ENCODE peak calls at places on chromosomes 5 and 9, in five cellular contexts. One of them, this sample, is unnamed.

GRCh38 chr9:98962181-98962560 is 18.5 kb downstream of the COL15A1 start:
- DNase-seq in tibial nerve: no peak
- DNase-seq in body of pancreas: peak; percentile 28
- DNase-seq in nephron progenitor cell: no peak
- DNase-seq in coronary artery: no peak
- DNase-seq in this sample: no peak

GRCh38 chr5:173782671-173783101 is 105.5 kb upstream of the CPEB4 start:
- DNase-seq in body of pancreas: no peak
- DNase-seq in tibial nerve: no peak
- DNase-seq in coronary artery: no peak
- DNase-seq in nephron progenitor cell: no peak
- DNase-seq in this sample: no peak

GRCh38 chr5:52956915-52957747 is 32.0 kb upstream of the ITGA2 start:
- DNase-seq in tibial nerve: no peak
- DNase-seq in body of pancreas: no peak
- DNase-seq in coronary artery: no peak
- DNase-seq in nephron progenitor cell: no peak
- DNase-seq in this sample: no peak

GRCh38 chr5:140664018-140664352 is 719 bp upstream of the WDR55 start:
- DNase-seq in tibial nerve: no peak
- DNase-seq in nephron progenitor cell: no peak
- DNase-seq in coronary artery: no peak
- DNase-seq in body of pancreas: no peak
- DNase-seq in this sample: no peak

GRCh38 chr5:160629007-160629402 is 207.3 kb downstream of the PTTG1 start:
- DNase-seq in coronary artery: no peak
- DNase-seq in tibial nerve: no peak
- DNase-seq in body of pancreas: no peak
- DNase-seq in nephron progenitor cell: no peak
- DNase-seq in this sample: no peak

GRCh38 chr5:160348080-160348479 is 22.3 kb downstream of the C1QTNF2 start:
- DNase-seq in body of pancreas: no peak
- DNase-seq in coronary artery: no peak
- DNase-seq in nephron progenitor cell: no peak
- DNase-seq in tibial nerve: no peak
- DNase-seq in this sample: no peak

GRCh38 chr5:53386341-53386740 is 94.1 kb upstream of the FST start:
- DNase-seq in tibial nerve: no peak
- DNase-seq in body of pancreas: no peak
- DNase-seq in nephron progenitor cell: no peak
- DNase-seq in coronary artery: no peak
- DNase-seq in this sample: no peak

GRCh38 chr5:98638701-98639100 is 134.8 kb upstream of the RGMB start:
- DNase-seq in body of pancreas: peak; percentile 6
- DNase-seq in nephron progenitor cell: no peak
- DNase-seq in tibial nerve: no peak
- DNase-seq in coronary artery: no peak
- DNase-seq in this sample: no peak

GRCh38 chr9:99720455-99721050 is 101.1 kb upstream of the NR4A3 start:
- DNase-seq in body of pancreas: peak; percentile 2
- DNase-seq in coronary artery: no peak
- DNase-seq in nephron progenitor cell: no peak
- DNase-seq in tibial nerve: no peak
- DNase-seq in this sample: no peak

GRCh38 chr9:35920004-35920658 is 10.8 kb downstream of the SPAAR start:
- DNase-seq in nephron progenitor cell: no peak
- DNase-seq in body of pancreas: no peak
- DNase-seq in coronary artery: no peak
- DNase-seq in tibial nerve: no peak
- DNase-seq in this sample: no peak

GRCh38 chr9:127898433-127899199 is 787 bp downstream of the ST6GALNAC6 start:
- DNase-seq in coronary artery: peak; percentile 83
- DNase-seq in body of pancreas: peak; percentile 71
- DNase-seq in tibial nerve: no peak
- DNase-seq in nephron progenitor cell: peak; percentile 53
- DNase-seq in this sample: no peak

GRCh38 chr5:140038373-140038957 is 4.6 kb downstream of the NRG2 start:
- DNase-seq in nephron progenitor cell: no peak
- DNase-seq in body of pancreas: no peak
- DNase-seq in coronary artery: no peak
- DNase-seq in tibial nerve: no peak
- DNase-seq in this sample: no peak

GRCh38 chr9:97859346-97859745 is 6.3 kb downstream of the FOXE1 start:
- DNase-seq in tibial nerve: no peak
- DNase-seq in body of pancreas: no peak
- DNase-seq in nephron progenitor cell: no peak
- DNase-seq in coronary artery: no peak
- DNase-seq in this sample: no peak

GRCh38 chr5:123421773-123422172 is 1.4 kb downstream of the CEP120 start:
- DNase-seq in tibial nerve: no peak
- DNase-seq in coronary artery: no peak
- DNase-seq in body of pancreas: no peak
- DNase-seq in nephron progenitor cell: no peak
- DNase-seq in this sample: no peak

GRCh38 chr5:80141147-80141671 is 106.1 kb downstream of the THBS4 start:
- DNase-seq in coronary artery: peak; percentile 88
- DNase-seq in body of pancreas: peak; percentile 87
- DNase-seq in nephron progenitor cell: peak; percentile 46
- DNase-seq in tibial nerve: peak; percentile 76
- DNase-seq in this sample: no peak

GRCh38 chr9:129703667-129704355 is 38.4 kb downstream of the PRRX2 start:
- DNase-seq in coronary artery: peak; percentile 89
- DNase-seq in tibial nerve: peak; percentile 60
- DNase-seq in body of pancreas: peak; percentile 20
- DNase-seq in nephron progenitor cell: no peak
- DNase-seq in this sample: no peak

GRCh38 chr9:133420392-133420827 is 1.8 kb upstream of the ADAMTS13 start:
- DNase-seq in tibial nerve: no peak
- DNase-seq in body of pancreas: no peak
- DNase-seq in coronary artery: no peak
- DNase-seq in nephron progenitor cell: no peak
- DNase-seq in this sample: no peak

GRCh38 chr9:133647148-133647547 is 11.0 kb downstream of the DBH start:
- DNase-seq in body of pancreas: no peak
- DNase-seq in nephron progenitor cell: no peak
- DNase-seq in tibial nerve: no peak
- DNase-seq in coronary artery: no peak
- DNase-seq in this sample: no peak

GRCh38 chr5:58094031-58094430 is 365.9 kb downstream of the PLK2 start:
- DNase-seq in nephron progenitor cell: no peak
- DNase-seq in coronary artery: no peak
- DNase-seq in body of pancreas: no peak
- DNase-seq in tibial nerve: no peak
- DNase-seq in this sample: no peak

GRCh38 chr9:130276121-130276520 is 10.6 kb downstream of the HMCN2 start:
- DNase-seq in tibial nerve: no peak
- DNase-seq in body of pancreas: no peak
- DNase-seq in nephron progenitor cell: no peak
- DNase-seq in coronary artery: no peak
- DNase-seq in this sample: no peak

GRCh38 chr9:4356306-4356705 is 56.4 kb upstream of the GLIS3 start:
- DNase-seq in body of pancreas: no peak
- DNase-seq in tibial nerve: no peak
- DNase-seq in nephron progenitor cell: no peak
- DNase-seq in coronary artery: no peak
- DNase-seq in this sample: no peak

GRCh38 chr9:120646943-120647342 is 67.0 kb upstream of the CDK5RAP2 start:
- DNase-seq in body of pancreas: no peak
- DNase-seq in nephron progenitor cell: no peak
- DNase-seq in coronary artery: no peak
- DNase-seq in tibial nerve: no peak
- DNase-seq in this sample: no peak

GRCh38 chr9:112864413-112864812 is 26.3 kb downstream of the SLC46A2 start:
- DNase-seq in tibial nerve: no peak
- DNase-seq in coronary artery: no peak
- DNase-seq in nephron progenitor cell: no peak
- DNase-seq in body of pancreas: no peak
- DNase-seq in this sample: no peak

GRCh38 chr5:52786937-52787599 is 648 bp upstream of the ITGA1 start:
- DNase-seq in tibial nerve: no peak
- DNase-seq in body of pancreas: peak; percentile 69
- DNase-seq in coronary artery: no peak
- DNase-seq in nephron progenitor cell: no peak
- DNase-seq in this sample: no peak

GRCh38 chr9:127916665-127917581 is at the start of gene ST6GALNAC4:
- DNase-seq in tibial nerve: peak; percentile 96
- DNase-seq in coronary artery: peak; percentile 98
- DNase-seq in body of pancreas: peak; percentile 95
- DNase-seq in nephron progenitor cell: peak; percentile 98
- DNase-seq in this sample: peak; percentile 92

GRCh38 chr9:34500623-34501267 is 22.0 kb downstream of the ENHO start:
- DNase-seq in body of pancreas: peak; percentile 56
- DNase-seq in tibial nerve: peak; percentile 40
- DNase-seq in coronary artery: no peak
- DNase-seq in nephron progenitor cell: peak; percentile 82
- DNase-seq in this sample: peak; percentile 62

GRCh38 chr9:128251701-128252100 is 24.1 kb downstream of the GOLGA2 start:
- DNase-seq in coronary artery: no peak
- DNase-seq in body of pancreas: no peak
- DNase-seq in nephron progenitor cell: no peak
- DNase-seq in tibial nerve: no peak
- DNase-seq in this sample: no peak

GRCh38 chr5:146340260-146341081 is 1.8 kb downstream of the POU4F3 start:
- DNase-seq in coronary artery: no peak
- DNase-seq in body of pancreas: peak; percentile 62
- DNase-seq in nephron progenitor cell: peak; percentile 92
- DNase-seq in tibial nerve: peak; percentile 32
- DNase-seq in this sample: peak; percentile 44

GRCh38 chr5:169100735-169101075 is 200.2 kb downstream of the SLIT3 start:
- DNase-seq in body of pancreas: no peak
- DNase-seq in tibial nerve: no peak
- DNase-seq in nephron progenitor cell: no peak
- DNase-seq in coronary artery: no peak
- DNase-seq in this sample: no peak

GRCh38 chr5:102974177-102974576 is 145.8 kb downstream of the GIN1 start:
- DNase-seq in tibial nerve: no peak
- DNase-seq in nephron progenitor cell: no peak
- DNase-seq in coronary artery: no peak
- DNase-seq in body of pancreas: no peak
- DNase-seq in this sample: no peak
- TF ChIP-seq CTCF in tibial nerve: no peak
- TF ChIP-seq CTCF in nephron progenitor cell: no peak
- TF ChIP-seq CTCF in coronary artery: no peak
- TF ChIP-seq CTCF in body of pancreas: no peak
- TF ChIP-seq CTCF in this sample: no peak

GRCh38 chr9:18195223-18195622 is 278.7 kb upstream of the ADAMTSL1 start:
- DNase-seq in coronary artery: no peak
- DNase-seq in body of pancreas: no peak
- DNase-seq in nephron progenitor cell: no peak
- DNase-seq in tibial nerve: no peak
- DNase-seq in this sample: no peak

GRCh38 chr9:18189876-18190670 is 283.9 kb upstream of the ADAMTSL1 start:
- DNase-seq in nephron progenitor cell: no peak
- DNase-seq in body of pancreas: peak; percentile 9
- DNase-seq in tibial nerve: no peak
- DNase-seq in coronary artery: no peak
- DNase-seq in this sample: no peak

GRCh38 chr9:18194316-18194715 is 279.6 kb upstream of the ADAMTSL1 start:
- DNase-seq in coronary artery: no peak
- DNase-seq in nephron progenitor cell: no peak
- DNase-seq in tibial nerve: no peak
- DNase-seq in body of pancreas: no peak
- DNase-seq in this sample: no peak

GRCh38 chr9:18185196-18185595 is 288.8 kb upstream of the ADAMTSL1 start:
- DNase-seq in coronary artery: no peak
- DNase-seq in tibial nerve: no peak
- DNase-seq in body of pancreas: no peak
- DNase-seq in nephron progenitor cell: no peak
- DNase-seq in this sample: no peak

GRCh38 chr9:18190671-18191374 is 283.1 kb upstream of the ADAMTSL1 start:
- DNase-seq in body of pancreas: peak; percentile 14
- DNase-seq in tibial nerve: no peak
- DNase-seq in nephron progenitor cell: no peak
- DNase-seq in coronary artery: no peak
- DNase-seq in this sample: no peak
- TF ChIP-seq CTCF in body of pancreas: no peak
- TF ChIP-seq CTCF in tibial nerve: no peak
- TF ChIP-seq CTCF in nephron progenitor cell: no peak
- TF ChIP-seq CTCF in coronary artery: no peak
- TF ChIP-seq CTCF in this sample: no peak

GRCh38 chr5:2112128-2112808 is 229.5 kb upstream of the IRX4 start:
- DNase-seq in body of pancreas: no peak
- DNase-seq in nephron progenitor cell: no peak
- DNase-seq in coronary artery: no peak
- DNase-seq in tibial nerve: no peak
- DNase-seq in this sample: no peak

GRCh38 chr5:2111569-2112105 is 228.9 kb upstream of the IRX4 start:
- DNase-seq in body of pancreas: no peak
- DNase-seq in coronary artery: no peak
- DNase-seq in tibial nerve: no peak
- DNase-seq in nephron progenitor cell: no peak
- DNase-seq in this sample: no peak

GRCh38 chr5:2109566-2109965 is 226.8 kb upstream of the IRX4 start:
- DNase-seq in nephron progenitor cell: no peak
- DNase-seq in body of pancreas: no peak
- DNase-seq in coronary artery: no peak
- DNase-seq in tibial nerve: no peak
- DNase-seq in this sample: no peak

GRCh38 chr5:2110934-2111462 is 228.3 kb upstream of the IRX4 start:
- DNase-seq in coronary artery: no peak
- DNase-seq in nephron progenitor cell: no peak
- DNase-seq in body of pancreas: no peak
- DNase-seq in tibial nerve: no peak
- DNase-seq in this sample: no peak

GRCh38 chr5:2110137-2110933 is 227.6 kb upstream of the IRX4 start:
- DNase-seq in body of pancreas: no peak
- DNase-seq in nephron progenitor cell: no peak
- DNase-seq in coronary artery: no peak
- DNase-seq in tibial nerve: no peak
- DNase-seq in this sample: no peak
- TF ChIP-seq CTCF in body of pancreas: no peak
- TF ChIP-seq CTCF in nephron progenitor cell: peak; percentile 21
- TF ChIP-seq CTCF in coronary artery: no peak
- TF ChIP-seq CTCF in tibial nerve: no peak
- TF ChIP-seq CTCF in this sample: no peak

DNA sequence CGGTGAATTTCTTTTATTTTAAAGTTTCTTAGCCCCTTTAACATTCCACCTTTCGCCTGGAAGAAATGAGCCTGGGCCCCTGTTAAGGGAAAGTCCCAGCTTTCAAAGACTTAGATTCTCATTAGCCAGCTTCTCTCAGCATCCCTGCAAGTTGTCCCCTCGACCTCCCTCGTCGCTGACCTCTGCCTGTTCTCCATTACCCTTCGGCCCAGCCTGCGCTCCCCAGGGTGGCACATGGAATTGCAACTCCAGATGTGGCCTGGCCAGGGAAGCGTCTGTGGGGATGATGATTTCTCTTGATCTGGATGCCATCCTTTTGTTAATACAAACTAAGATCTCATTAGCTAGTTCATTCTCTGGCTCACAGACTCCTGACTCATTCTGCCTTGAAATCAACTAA is 43.4 kb upstream of the FANCC start:
- DNase-seq in tibial nerve: no peak
- DNase-seq in coronary artery: no peak
- DNase-seq in nephron progenitor cell: peak; percentile 28
- DNase-seq in body of pancreas: no peak
- DNase-seq in this sample: no peak
- TF ChIP-seq CTCF in tibial nerve: no peak
- TF ChIP-seq CTCF in coronary artery: no peak
- TF ChIP-seq CTCF in nephron progenitor cell: no peak
- TF ChIP-seq CTCF in body of pancreas: no peak
- TF ChIP-seq CTCF in this sample: no peak